ENCODE peak calls at places on chromosomes 12 and 14, in four cellular contexts. G is mesendoderm, L is IMR-90, V is mesenchymal stem cell. C is an unnamed sample. For H3K36me3, the result is how much of the 10 kb centered on the place peaks cover.

GRCh38 chr14:66638688-66639087 is 130.7 kb downstream of the GPHN start:
- DNase-seq in V (peak), G (no peak), L (peak), C (no peak)

GRCh38 chr14:38504175-38504574 is 248.3 kb upstream of the CLEC14A start:
- DNase-seq in L (no peak), V (no peak), G (no peak), C (no peak)

GRCh38 chr12:131096681-131097181 is 143.0 kb downstream of the ADGRD1 start:
- DNase-seq in G (no peak), V (no peak), L (no peak), C (no peak)

GRCh38 chr12:59834659-59835474 is 239.0 kb downstream of the SLC16A7 start:
- DNase-seq in L (peak), V (peak), G (peak), C (no peak)

GRCh38 chr14:23364164-23364571 is 804 bp downstream of the EFS start:
- DNase-seq in G (peak), L (no peak), V (peak), C (peak)

GRCh38 chr12:13435535-13435934 is 239.0 kb downstream of the EMP1 start:
- DNase-seq in V (no peak), G (peak), L (no peak), C (no peak)

GRCh38 chr12:124633269-124633953 is 66.0 kb upstream of the NCOR2 start:
- DNase-seq in G (no peak), L (peak), V (no peak), C (no peak)

GRCh38 chr12:20283467-20283866 is 84.9 kb upstream of the PDE3A start:
- DNase-seq in L (no peak), G (no peak), V (no peak), C (no peak)

GRCh38 chr12:53292441-53292840 is 2.9 kb upstream of the PFDN5 start:
- DNase-seq in V (no peak), G (no peak), L (no peak), C (no peak)

GRCh38 chr14:101559624-101560533 is 1.4 kb upstream of the DIO3 start:
- DNase-seq in G (peak), V (no peak), L (peak), C (no peak)

DNA sequence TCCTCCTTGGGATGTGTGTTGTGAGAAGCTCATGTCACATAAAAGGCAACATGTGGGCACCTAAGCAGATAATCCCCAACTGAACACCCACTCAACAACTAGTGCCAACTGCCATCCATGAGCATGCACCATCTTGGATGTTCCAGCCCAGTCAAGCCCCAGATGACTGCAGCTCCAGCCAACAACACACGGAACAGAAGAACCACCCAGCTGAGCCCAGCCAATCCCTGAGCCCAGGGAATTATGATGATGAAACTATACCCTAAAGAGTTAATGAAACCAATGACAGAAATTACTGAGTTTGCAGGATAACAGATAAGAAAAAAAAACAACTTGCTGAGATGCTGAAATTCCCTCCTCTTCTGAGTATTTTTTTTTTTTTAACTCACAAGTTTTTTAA is 124.7 kb downstream of the KSR2 start:
- DNase-seq in G (no peak), L (no peak), V (no peak), C (no peak)
- H2AK5ac ChIP-seq in G (no peak), L (no peak), V (no peak), C (no peak)

GRCh38 chr12:54641554-54641953 is 6.6 kb downstream of the DCD start:
- DNase-seq in G (no peak), V (no peak), L (no peak), C (no peak)
- H3K36me3 ChIP-seq in G (under half), V (under half), L (under half), C (under half)

GRCh38 chr14:79587875-79588274 is 623.4 kb downstream of the DIO2 start:
- DNase-seq in V (no peak), L (no peak), G (no peak), C (no peak)
- H4K8ac ChIP-seq in V (no peak), L (no peak), G (no peak), C (no peak)

DNA sequence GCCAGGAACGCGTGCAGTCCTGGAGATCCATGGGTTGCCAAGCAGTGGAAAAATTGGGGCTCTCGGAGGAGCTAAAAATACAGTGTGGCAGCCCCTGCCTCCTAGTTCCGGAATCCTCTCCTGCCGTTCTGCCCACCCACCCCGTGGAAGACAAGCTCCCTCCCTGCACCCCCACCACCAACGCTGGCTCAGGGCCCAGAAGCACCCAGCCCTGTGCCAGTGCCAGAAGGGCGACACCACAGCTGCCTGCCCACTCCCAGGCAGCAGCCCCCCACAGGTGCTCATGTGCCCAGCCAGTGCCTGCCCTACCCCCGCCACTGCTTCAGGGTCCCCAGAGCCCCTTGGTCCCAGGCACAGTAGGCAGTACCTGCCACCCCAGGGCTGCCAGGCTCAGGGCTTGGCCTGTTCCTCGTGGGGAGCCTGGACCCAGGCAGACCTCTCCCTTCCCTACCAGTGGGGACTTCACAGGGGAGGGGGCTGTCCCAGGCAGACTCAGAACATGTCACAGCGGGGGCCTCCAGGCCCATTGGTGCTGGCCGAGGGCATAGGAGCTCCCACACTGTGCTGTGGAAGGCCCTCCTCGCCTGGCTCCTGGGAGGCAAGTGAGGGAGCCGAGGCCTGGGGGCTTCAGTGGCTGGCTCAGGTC is 7.4 kb downstream of the INF2 start:
- DNase-seq in L (no peak), G (no peak), V (no peak), C (no peak)
- H2AK5ac ChIP-seq in L (no peak), G (no peak), V (peak), C (peak)

GRCh38 chr14:72024043-72024407 is 91.8 kb downstream of the RGS6 start:
- DNase-seq in L (peak), V (no peak), G (peak), C (peak)
- H3K36me3 ChIP-seq in L (under half), V (under half), G (under half), C (under half)

GRCh38 chr12:121189887-121190155 is 20.1 kb upstream of the P2RX4 start:
- DNase-seq in L (no peak), V (no peak), G (no peak), C (no peak)
- H4K8ac ChIP-seq in L (peak), V (no peak), G (no peak), C (no peak)

GRCh38 chr14:81314443-81315175 is 85.5 kb downstream of the STON2 start:
- DNase-seq in G (peak), V (no peak), L (no peak), C (no peak)

GRCh38 chr14:81312289-81312876 is 87.7 kb downstream of the STON2 start:
- DNase-seq in V (no peak), L (no peak), G (peak), C (no peak)

GRCh38 chr14:81315344-81315743 is 84.8 kb downstream of the STON2 start:
- DNase-seq in G (peak), V (no peak), L (no peak), C (peak)

GRCh38 chr14:81313200-81313599 is 86.9 kb downstream of the STON2 start:
- DNase-seq in G (no peak), L (no peak), V (no peak), C (no peak)

DNA sequence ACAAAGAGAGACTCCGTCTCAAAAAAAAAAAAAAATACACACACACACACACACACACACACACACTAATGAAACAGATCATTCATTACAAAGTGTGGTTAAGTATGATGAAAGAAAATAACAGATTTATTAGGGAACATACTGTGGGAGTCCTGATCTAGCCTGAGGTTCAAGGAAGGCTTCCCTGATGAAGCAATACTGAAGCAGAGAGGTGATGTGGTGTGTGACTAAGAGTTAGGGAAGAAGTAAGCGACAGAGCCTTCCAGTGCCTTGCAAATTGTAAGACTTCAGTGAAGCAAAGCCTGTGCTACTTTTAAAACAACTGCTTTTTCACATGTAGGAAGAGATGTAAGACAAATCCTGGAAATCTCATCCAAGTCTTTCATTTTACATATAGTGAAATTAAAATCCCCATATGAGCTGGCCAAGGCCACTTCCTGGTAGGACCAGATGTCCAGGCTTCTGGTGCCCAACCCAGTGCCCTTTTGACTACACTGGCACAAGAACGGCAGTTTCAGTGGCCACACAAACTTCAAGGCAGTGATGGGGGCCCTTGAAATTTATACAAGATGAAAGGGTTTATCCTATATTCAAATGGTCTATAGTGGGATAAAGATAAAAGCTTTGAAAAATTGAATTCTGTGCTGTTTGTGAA is 86.2 kb downstream of the STON2 start:
- DNase-seq in L (no peak), G (no peak), V (no peak), C (no peak)
- H2AK5ac ChIP-seq in L (no peak), G (peak), V (no peak), C (no peak)

DNA sequence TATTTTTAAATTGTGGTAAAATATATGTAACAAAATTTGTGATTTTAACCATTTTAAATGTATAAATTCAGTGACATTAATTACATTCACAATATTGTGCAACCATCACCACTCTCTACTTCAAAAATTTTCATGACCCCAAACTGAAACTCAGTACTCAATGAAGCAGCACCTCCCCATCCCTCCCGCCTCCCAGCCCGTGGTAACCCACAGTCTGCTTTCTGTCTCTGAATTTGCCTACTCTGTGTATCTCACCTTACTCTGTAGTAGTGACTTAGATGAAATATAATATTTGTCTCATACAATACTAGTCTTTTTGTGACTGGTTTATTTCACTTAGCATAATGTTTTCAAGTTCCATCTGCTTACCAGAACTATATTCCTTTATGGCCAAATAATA is 36.2 kb downstream of the EML1 start:
- DNase-seq in L (no peak), V (no peak), G (no peak), C (no peak)
- H3K36me3 ChIP-seq in L (under half), V (under half), G (under half), C (under half)

DNA sequence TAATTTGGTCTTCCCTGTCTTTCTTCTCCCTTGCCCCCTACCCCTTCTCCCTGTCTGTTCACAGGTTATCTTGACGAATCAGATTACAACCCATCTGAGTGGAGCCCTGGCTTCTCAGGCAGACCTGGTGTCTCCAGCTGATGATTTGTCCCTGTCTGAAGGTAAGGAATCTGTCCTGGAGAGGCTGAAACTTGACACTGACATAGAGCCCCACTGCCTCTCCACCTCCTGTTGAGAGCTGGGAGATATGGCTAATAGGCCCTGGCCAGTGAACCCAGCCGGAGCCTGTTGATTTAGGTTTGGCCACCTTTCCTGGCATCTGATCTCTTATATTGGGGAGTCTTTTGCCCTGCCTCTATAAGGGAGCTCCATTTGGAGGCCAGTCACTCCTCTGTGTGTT is 472.2 kb downstream of the RAD51B start:
- DNase-seq in V (no peak), L (no peak), G (peak), C (no peak)
- H4K8ac ChIP-seq in V (peak), L (no peak), G (no peak), C (no peak)